ENCODE peak calls at places on chromosomes 12 and 14, in ten cellular contexts. T, L, K, O, Q, D, N, X, J and H are unnamed samples.

GRCh38 chr14:26594756-26595545 is 2.9 kb downstream of the NOVA1 start:
- DNase-seq in J (no peak), L (no peak), O (no peak), T (no peak), D (no peak), N (no peak), X (no peak), Q (no peak), K (peak), H (no peak)

GRCh38 chr14:106062502-106063272 is 536.3 kb downstream of the TMEM121 start:
- DNase-seq in T (no peak), X (no peak), K (no peak), O (no peak), J (no peak), Q (no peak), N (no peak), L (no peak), D (no peak), H (no peak)

GRCh38 chr12:47361389-47362031 is 281.8 kb upstream of the AMIGO2 start:
- DNase-seq in J (no peak), T (no peak), X (no peak), K (no peak), D (no peak), Q (no peak), O (no peak), L (no peak), N (no peak), H (no peak)

GRCh38 chr12:65525501-65526141 is 247.1 kb downstream of the MSRB3 start:
- DNase-seq in Q (peak), K (peak), L (peak), T (no peak), X (peak), N (no peak), D (peak), J (no peak), O (no peak), H (peak)

GRCh38 chr12:52211716-52212585 is 20.1 kb upstream of the KRT80 start:
- DNase-seq in Q (no peak), T (no peak), O (no peak), X (no peak), N (no peak), J (no peak), D (no peak), L (no peak), K (no peak), H (no peak)

GRCh38 chr14:38210587-38211257 is 3.0 kb downstream of the SSTR1 start:
- DNase-seq in K (peak), L (peak), T (no peak), N (peak), O (peak), X (no peak), J (no peak), Q (peak), D (peak), H (peak)

GRCh38 chr12:1936406-1937320 is 18.2 kb upstream of the CACNA2D4 start:
- DNase-seq in K (peak), J (peak), X (no peak), N (peak), O (no peak), D (peak), T (peak), L (peak), Q (peak), H (peak)

GRCh38 chr14:58238252-58239247 is 6.1 kb upstream of the PSMA3 start:
- DNase-seq in K (peak), J (no peak), Q (no peak), X (no peak), L (peak), N (peak), D (peak), T (no peak), O (peak), H (peak)

GRCh38 chr14:30339311-30339901 is 219.6 kb upstream of the G2E3 start:
- DNase-seq in O (no peak), N (no peak), J (no peak), D (no peak), L (no peak), X (no peak), Q (no peak), K (no peak), T (no peak), H (no peak)

GRCh38 chr14:34623506-34623905 is 6.4 kb downstream of the SNX6 start:
- DNase-seq in L (no peak), D (peak), X (no peak), J (no peak), O (no peak), N (no peak), K (no peak), T (no peak), Q (no peak), H (no peak)

GRCh38 chr12:6540181-6540877 is 6.0 kb downstream of the GAPDH start:
- DNase-seq in N (peak), L (peak), Q (peak), O (peak), D (peak), X (peak), T (no peak), J (peak), K (peak), H (peak)
- TF ChIP-seq CTCF in N (no peak), L (no peak), Q (no peak), O (no peak), D (no peak), X (no peak), T (no peak), J (no peak), K (no peak), H (no peak)

DNA sequence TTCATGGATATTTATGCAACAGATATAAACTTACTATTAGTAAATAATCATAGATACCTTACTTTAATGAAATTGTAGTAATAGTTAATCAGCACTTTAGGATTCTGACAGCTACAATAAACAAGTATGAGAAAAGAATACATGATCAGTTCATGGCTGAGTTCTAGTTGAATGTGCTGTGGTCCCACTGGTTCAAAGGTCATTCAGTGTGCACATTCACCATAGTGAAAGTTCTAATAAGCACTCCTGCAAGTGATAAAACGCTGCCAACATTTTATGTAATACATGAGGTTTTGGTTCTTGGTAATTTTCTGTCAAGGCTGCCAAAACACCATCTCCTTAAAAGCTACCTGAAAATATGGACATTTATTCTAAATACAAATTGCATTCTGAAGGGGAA is 92.6 kb downstream of the NUMB start:
- DNase-seq in Q (no peak), T (no peak), O (no peak), K (peak), N (peak), D (peak), J (no peak), L (peak), X (no peak), H (peak)
- TF ChIP-seq CTCF in Q (no peak), T (no peak), O (no peak), K (no peak), N (no peak), D (no peak), J (no peak), L (no peak), X (no peak), H (no peak)

DNA sequence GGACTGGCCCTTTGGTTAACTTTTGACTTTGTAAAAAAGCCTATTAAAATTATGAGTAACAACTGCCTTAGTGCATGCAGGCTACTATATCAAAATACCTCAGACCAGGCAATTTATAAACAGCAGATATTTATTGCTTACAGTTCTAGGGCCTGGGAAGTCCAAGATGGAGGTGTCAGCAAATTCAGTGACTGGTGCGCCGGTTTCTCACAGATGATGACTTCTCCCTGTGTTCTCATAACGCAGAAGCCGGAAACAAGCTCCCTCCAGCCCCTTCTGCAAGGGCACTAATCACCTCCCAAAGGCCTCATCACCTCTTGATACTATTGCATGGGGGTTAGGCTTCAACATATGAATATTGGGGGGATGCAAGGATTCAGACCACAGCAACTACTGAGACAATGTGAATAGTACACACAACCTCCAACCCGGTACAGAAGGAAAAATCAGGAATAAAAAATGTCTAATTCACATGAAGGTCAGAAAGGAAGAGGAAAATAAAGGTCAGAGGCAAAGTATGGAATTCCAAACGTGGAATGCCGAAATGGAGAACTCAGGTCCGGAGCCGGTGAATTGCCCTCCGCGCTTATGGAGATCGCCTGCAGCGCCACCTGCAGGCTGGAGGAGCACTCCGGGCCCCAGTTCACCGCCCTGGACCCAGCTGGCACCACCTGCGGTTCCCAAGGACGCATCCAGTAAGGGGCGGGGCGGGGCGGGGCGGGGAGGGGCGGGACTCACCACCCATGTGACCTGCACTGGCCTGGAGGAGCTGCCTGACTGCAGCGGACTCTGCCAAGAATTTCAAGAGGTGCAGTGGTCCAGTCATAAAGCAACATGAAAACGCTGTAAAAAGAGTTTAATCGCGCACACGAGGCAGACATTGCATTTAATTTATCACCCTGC is 203.4 kb downstream of the KIF26A start:
- DNase-seq in X (no peak), L (no peak), T (no peak), O (peak), N (peak), J (no peak), K (peak), Q (no peak), D (peak), H (no peak)
- TF ChIP-seq CTCF in X (no peak), L (no peak), T (no peak), O (peak), N (no peak), J (no peak), K (no peak), Q (peak), D (no peak), H (no peak)

DNA sequence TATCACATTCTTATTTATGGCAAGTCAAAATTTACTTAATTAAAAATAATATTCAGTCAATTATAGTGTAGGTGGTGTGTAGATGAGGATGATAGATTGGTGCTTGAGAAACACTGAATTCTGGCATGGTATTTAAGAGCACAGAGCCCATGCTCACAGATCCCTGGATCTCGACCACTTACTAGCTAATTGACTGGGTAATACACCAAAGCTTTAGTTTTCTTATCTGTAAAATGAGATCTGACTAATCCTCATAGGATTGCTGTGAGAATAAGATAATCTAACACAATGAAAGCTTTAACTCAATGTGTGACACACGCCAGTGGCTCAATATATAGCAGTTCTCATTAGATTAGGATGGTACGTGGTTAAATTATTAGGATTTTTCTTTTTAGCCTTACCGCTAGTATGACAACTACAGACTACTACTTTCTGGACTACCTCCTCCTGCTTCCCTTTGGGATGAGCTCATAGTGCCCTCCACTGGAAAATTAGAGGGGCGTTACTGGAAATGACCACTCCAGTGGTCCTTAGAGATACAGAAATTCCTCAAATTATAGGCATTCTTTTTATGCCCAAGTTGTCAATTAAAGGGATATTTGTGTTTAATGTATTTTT is 482.8 kb upstream of the TBX3 start:
- DNase-seq in N (peak), L (peak), O (no peak), K (peak), Q (no peak), T (no peak), J (no peak), X (no peak), D (peak), H (peak)
- TF ChIP-seq CTCF in N (peak), L (no peak), O (no peak), K (peak), Q (peak), T (peak), J (no peak), X (peak), D (peak), H (peak)

GRCh38 chr12:98869886-98870285 is 224.8 kb downstream of the APAF1 start:
- DNase-seq in N (no peak), D (no peak), T (no peak), Q (no peak), K (no peak), X (no peak), L (no peak), O (no peak), J (no peak), H (no peak)

GRCh38 chr12:98868076-98868475 is 223.0 kb downstream of the APAF1 start:
- DNase-seq in X (no peak), Q (no peak), D (no peak), O (no peak), N (no peak), T (no peak), K (no peak), L (no peak), J (no peak), H (no peak)

GRCh38 chr12:98868538-98868937 is 223.4 kb downstream of the APAF1 start:
- DNase-seq in N (no peak), T (no peak), D (no peak), L (no peak), J (no peak), O (no peak), K (no peak), X (no peak), Q (no peak), H (no peak)

GRCh38 chr12:98873823-98874222 is 228.7 kb downstream of the APAF1 start:
- DNase-seq in L (no peak), J (no peak), X (no peak), T (no peak), K (no peak), O (no peak), N (no peak), D (no peak), Q (no peak), H (no peak)

GRCh38 chr12:98870521-98870920 is 225.4 kb downstream of the APAF1 start:
- DNase-seq in N (no peak), D (no peak), J (no peak), Q (no peak), L (no peak), T (peak), O (no peak), X (no peak), K (no peak), H (no peak)
- TF ChIP-seq CTCF in N (no peak), D (no peak), J (no peak), Q (no peak), L (no peak), T (no peak), O (no peak), X (no peak), K (no peak), H (no peak)

DNA sequence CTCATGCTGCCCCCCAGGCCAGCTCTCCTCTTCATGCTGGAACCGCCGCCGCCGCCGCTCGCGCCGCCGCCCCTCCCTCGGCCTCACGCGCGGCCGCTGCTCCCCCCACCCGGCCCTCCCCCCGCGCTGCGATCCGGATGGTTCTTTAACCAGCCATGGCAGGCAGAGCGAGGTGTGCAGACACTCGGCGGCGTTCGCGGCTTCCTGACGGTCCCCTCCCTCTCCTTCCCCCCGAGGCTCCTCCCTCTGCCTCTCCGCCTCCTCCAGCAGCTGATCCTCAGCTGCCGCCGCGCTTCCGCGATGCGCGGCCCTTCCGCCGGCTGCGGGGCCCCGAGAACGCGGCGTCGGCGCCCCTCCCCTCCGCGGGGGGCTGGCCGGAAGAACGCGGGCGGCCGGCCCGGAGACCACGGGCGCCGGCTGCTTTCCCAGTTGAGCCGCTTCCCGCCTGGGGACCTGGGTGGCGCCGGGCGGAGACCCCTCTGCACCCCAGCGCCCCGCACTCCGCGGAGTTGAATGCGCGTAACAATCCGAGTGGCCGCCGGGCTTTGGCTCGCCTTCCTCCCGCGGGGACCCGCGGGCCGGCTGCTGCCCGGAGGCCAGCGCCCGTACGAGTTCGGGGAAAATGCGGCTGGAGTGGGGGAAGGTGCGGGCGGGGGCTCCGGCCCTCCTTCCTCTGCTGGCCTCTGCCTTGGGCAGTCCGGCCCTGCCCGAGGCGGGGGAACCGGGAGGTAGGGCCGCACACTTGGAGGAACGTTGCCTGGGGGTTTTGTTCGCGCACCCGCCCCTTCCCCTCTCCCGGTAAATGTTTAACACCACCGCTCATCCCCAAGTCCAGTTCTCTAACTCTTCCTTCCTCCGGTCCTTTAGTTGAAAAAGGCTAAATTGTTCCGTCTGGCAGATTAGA is at the start of gene DCAF5:
- DNase-seq in J (peak), L (peak), N (peak), Q (peak), X (peak), O (peak), D (peak), K (peak), T (peak), H (peak)
- TF ChIP-seq CTCF in J (no peak), L (no peak), N (no peak), Q (peak), X (no peak), O (no peak), D (no peak), K (no peak), T (peak), H (no peak)

GRCh38 chr14:73746540-73747385 is 32.6 kb upstream of the PNMA1 start:
- DNase-seq in Q (no peak), J (no peak), O (no peak), L (no peak), T (no peak), N (no peak), X (no peak), K (no peak), D (no peak), H (no peak)
- TF ChIP-seq CTCF in Q (peak), J (no peak), O (no peak), L (peak), T (peak), N (peak), X (peak), K (peak), D (peak), H (peak)

DNA sequence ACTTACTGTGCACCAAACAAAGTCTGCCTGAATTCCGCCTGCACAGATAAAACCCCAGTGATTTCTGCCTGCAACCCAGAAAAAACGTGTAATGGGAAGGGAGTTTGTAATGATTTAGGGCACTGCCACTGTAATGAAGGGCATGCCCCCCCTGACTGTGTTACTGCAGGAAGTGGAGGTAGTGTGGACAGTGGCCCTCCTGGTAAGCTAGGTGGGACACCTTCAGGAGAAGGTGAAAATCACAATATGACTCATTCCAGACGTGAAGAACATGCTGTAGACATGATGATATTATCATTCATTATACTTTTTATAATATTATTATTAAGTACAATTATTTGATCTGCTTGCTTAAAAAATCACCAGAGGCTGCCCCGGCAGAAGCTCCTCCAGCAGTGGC is 59.2 kb downstream of the MAPKAPK5 start:
- DNase-seq in O (no peak), X (no peak), D (no peak), N (no peak), K (no peak), J (no peak), Q (no peak), T (no peak), L (no peak), H (no peak)
- TF ChIP-seq CTCF in O (no peak), X (no peak), D (no peak), N (no peak), K (no peak), J (no peak), Q (no peak), T (no peak), L (no peak), H (no peak)